ENCODE peak calls at places on chromosomes 12 and 14, in four cellular contexts. C is HL-60, O is GM12878, G is K562. B is an unnamed sample.
A peak's percentile ranks its signal among the peaks of the same experiment; 100 is the strongest.

GRCh38 chr12:127811988-127812387 is 455.0 kb upstream of the TMEM132C start:
- DNase-seq in G (no peak), C (no peak), O (no peak), B (no peak)

GRCh38 chr12:127153996-127154395 is 1113.0 kb upstream of the TMEM132C start:
- DNase-seq in C (no peak), O (no peak), G (no peak), B (no peak)

GRCh38 chr12:49555631-49556390 is 12.1 kb downstream of the MCRS1 start:
- DNase-seq in O (no peak), G (no peak), C (no peak), B (no peak)

GRCh38 chr12:19025582-19025981 is 104.0 kb upstream of the PLEKHA5 start:
- DNase-seq in G (no peak), O (no peak), C (no peak), B (no peak)

GRCh38 chr12:100608776-100609175 is 35.3 kb downstream of the GAS2L3 start:
- DNase-seq in C (peak; percentile 34), G (no peak), O (no peak), B (no peak)

GRCh38 chr12:128008341-128008740 is 258.6 kb upstream of the TMEM132C start:
- DNase-seq in O (no peak), G (no peak), C (no peak), B (no peak)

GRCh38 chr12:131281016-131281415 is 327.3 kb downstream of the ADGRD1 start:
- DNase-seq in O (no peak), C (no peak), G (no peak), B (no peak)

GRCh38 chr12:114451657-114452056 is 45.7 kb upstream of the TBX5 start:
- DNase-seq in O (no peak), G (no peak), C (no peak), B (no peak)

GRCh38 chr12:131094831-131095805 is 141.4 kb downstream of the ADGRD1 start:
- DNase-seq in C (no peak), O (no peak), G (no peak), B (no peak)

GRCh38 chr14:52272375-52272774 is 4.9 kb downstream of the PTGDR start:
- DNase-seq in G (peak; percentile 7), C (peak; percentile 26), O (no peak), B (no peak)

GRCh38 chr14:50823763-50824636 is 7.0 kb downstream of the NIN start:
- DNase-seq in O (peak; percentile 85), C (no peak), G (no peak), B (no peak)

GRCh38 chr12:105409881-105410471 is 79.5 kb downstream of the C12orf75 start:
- DNase-seq in O (no peak), C (no peak), G (no peak), B (no peak)

GRCh38 chr12:63321373-63321772 is 170.4 kb upstream of the AVPR1A start:
- DNase-seq in G (no peak), C (no peak), O (no peak), B (no peak)

GRCh38 chr12:38898001-38898684 is 7.2 kb downstream of the CPNE8 start:
- DNase-seq in G (no peak), O (no peak), C (no peak), B (no peak)

GRCh38 chr12:67434653-67435375 is 165.7 kb downstream of the CAND1 start:
- DNase-seq in O (no peak), G (no peak), C (no peak), B (no peak)

GRCh38 chr12:103771466-103771865 is 69.6 kb downstream of the NT5DC3 start:
- DNase-seq in O (no peak), C (peak; percentile 42), G (peak; percentile 50), B (no peak)

GRCh38 chr12:123043536-123044001 is 63.1 kb downstream of the ARL6IP4 start:
- DNase-seq in O (no peak), C (peak; percentile 62), G (peak; percentile 38), B (no peak)

GRCh38 chr14:99579903-99580570 is 24.0 kb downstream of the CCDC85C start:
- DNase-seq in O (no peak), C (no peak), G (peak; percentile 28), B (no peak)

GRCh38 chr12:49086116-49086515 is 8.5 kb downstream of the DHH start:
- DNase-seq in O (no peak), G (no peak), C (no peak), B (no peak)

GRCh38 chr14:50550294-50550693 is 9.7 kb upstream of the ATL1 start:
- DNase-seq in G (no peak), C (no peak), O (no peak), B (no peak)

GRCh38 chr12:81610955-81611889 is 147.9 kb downstream of the PPFIA2 start:
- DNase-seq in O (no peak), C (peak; percentile 14), G (no peak), B (no peak)

GRCh38 chr14:77707355-77707723 is 484 bp downstream of the ALKBH1 start:
- DNase-seq in O (no peak), C (peak; percentile 7), G (peak; percentile 31), B (peak; percentile 13)

GRCh38 chr14:66709292-66709691 is 201.3 kb downstream of the GPHN start:
- DNase-seq in G (no peak), C (no peak), O (no peak), B (no peak)

GRCh38 chr12:108856428-108857157 is 790 bp downstream of the SSH1 start:
- DNase-seq in O (no peak), C (peak; percentile 21), G (no peak), B (no peak)

GRCh38 chr12:108745641-108746040 is 14.3 kb upstream of the CORO1C start:
- DNase-seq in C (no peak), G (no peak), O (no peak), B (no peak)

GRCh38 chr14:57714487-57714899 is 151.4 kb downstream of the SLC35F4 start:
- DNase-seq in G (no peak), O (no peak), C (no peak), B (no peak)

GRCh38 chr12:24379038-24379437 is 429.6 kb upstream of the SOX5 start:
- DNase-seq in G (no peak), C (no peak), O (no peak), B (no peak)

GRCh38 chr14:104547310-104547997 is 32.1 kb upstream of the C14orf180 start:
- DNase-seq in C (no peak), G (no peak), O (no peak), B (no peak)

GRCh38 chr14:97946291-97946690 is 1149.1 kb downstream of the VRK1 start:
- DNase-seq in C (no peak), G (no peak), O (no peak), B (no peak)

GRCh38 chr12:15152864-15153263 is 68.4 kb downstream of the RERG start:
- DNase-seq in O (no peak), C (no peak), G (no peak), B (no peak)

GRCh38 chr12:15404485-15404884 is 82.2 kb downstream of the PTPRO start:
- DNase-seq in O (no peak), G (no peak), C (no peak), B (no peak)

GRCh38 chr12:11510671-11511070 is 115.3 kb upstream of the PRB2 start:
- DNase-seq in O (no peak), G (no peak), C (no peak), B (no peak)

GRCh38 chr14:58750321-58751269 is 112.8 kb downstream of the DACT1 start:
- DNase-seq in G (no peak), O (no peak), C (no peak), B (no peak)

GRCh38 chr12:95943231-95943842 is at the start of gene AMDHD1:
- DNase-seq in C (peak; percentile 57), G (no peak), O (no peak), B (peak; percentile 61)

GRCh38 chr12:31655792-31656191 is 3.7 kb upstream of the ETFBKMT start:
- DNase-seq in C (no peak), O (no peak), G (no peak), B (no peak)

GRCh38 chr12:77324763-77325468 is 259.5 kb upstream of the E2F7 start:
- DNase-seq in O (no peak), C (peak; percentile 24), G (peak; percentile 53), B (peak; percentile 76)

GRCh38 chr12:18363321-18363720 is 102.0 kb downstream of the PIK3C2G start:
- DNase-seq in C (no peak), G (no peak), O (no peak), B (no peak)

GRCh38 chr14:78946949-78947348 is 776.8 kb downstream of the NRXN3 start:
- DNase-seq in O (no peak), G (no peak), C (no peak), B (no peak)

GRCh38 chr14:78947681-78948080 is 777.5 kb downstream of the NRXN3 start:
- DNase-seq in C (no peak), O (no peak), G (no peak), B (no peak)

GRCh38 chr14:78950654-78951053 is 780.5 kb downstream of the NRXN3 start:
- DNase-seq in G (no peak), O (no peak), C (no peak), B (no peak)
- TF ChIP-seq SPI1 in G (no peak), O (no peak), C (no peak), B (no peak)

GRCh38 chr12:106644335-106645073 is 61.7 kb downstream of the RFX4 start:
- DNase-seq in C (no peak), G (no peak), O (no peak), B (no peak)

GRCh38 chr12:106642991-106643390 is 60.2 kb downstream of the RFX4 start:
- DNase-seq in G (no peak), C (no peak), O (no peak), B (no peak)

GRCh38 chr12:106645465-106646330 is 62.9 kb downstream of the RFX4 start:
- DNase-seq in G (no peak), O (no peak), C (no peak), B (no peak)

GRCh38 chr12:106646472-106646871 is 63.7 kb downstream of the RFX4 start:
- DNase-seq in O (no peak), C (no peak), G (no peak), B (no peak)

GRCh38 chr12:106645074-106645421 is 62.2 kb downstream of the RFX4 start:
- DNase-seq in C (no peak), O (no peak), G (no peak), B (no peak)
- TF ChIP-seq SPI1 in C (no peak), O (no peak), G (no peak), B (no peak)

GRCh38 chr12:116894913-116895312 is 13.7 kb upstream of the HRK start:
- DNase-seq in G (no peak), C (no peak), O (no peak), B (no peak)

GRCh38 chr12:116892741-116893140 is 11.5 kb upstream of the HRK start:
- DNase-seq in G (no peak), O (no peak), C (no peak), B (no peak)

GRCh38 chr12:116898675-116899074 is 12.1 kb upstream of the FBXW8 start:
- DNase-seq in G (no peak), O (no peak), C (no peak), B (no peak)

GRCh38 chr12:116897476-116897875 is 13.3 kb upstream of the FBXW8 start:
- DNase-seq in O (no peak), G (no peak), C (no peak), B (no peak)

DNA sequence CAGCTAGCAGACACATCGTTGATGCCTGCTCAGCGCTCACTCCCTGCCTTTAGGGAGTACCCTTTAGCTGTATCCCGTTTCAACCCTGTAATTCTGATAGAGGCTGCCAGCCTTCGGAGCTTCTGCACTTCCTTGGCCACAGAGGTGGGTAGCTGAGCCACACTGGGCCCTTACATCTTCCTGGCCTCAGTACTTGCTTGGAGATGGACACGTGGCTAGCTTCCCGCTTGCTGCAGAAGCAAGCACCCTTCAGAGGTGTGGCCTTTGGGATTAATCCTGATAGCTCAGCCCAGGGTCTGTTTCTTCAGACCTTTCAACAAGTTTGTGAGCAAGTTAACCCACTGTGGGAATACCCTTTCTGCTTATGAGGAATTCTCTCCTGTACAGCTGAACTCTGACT is 14.2 kb upstream of the FBXW8 start:
- DNase-seq in G (no peak), O (no peak), C (no peak), B (no peak)
- TF ChIP-seq SPI1 in G (no peak), O (no peak), C (no peak), B (no peak)

GRCh38 chr12:33825986-33826602 is 196.2 kb upstream of the ALG10 start:
- DNase-seq in C (no peak), G (no peak), O (no peak), B (no peak)
- TF ChIP-seq SPI1 in C (no peak), G (no peak), O (no peak), B (no peak)

B was measured in GM12891.